ENCODE peak calls at places on chromosomes 11 and 22, in six cellular contexts. W is DND-41; P is PC-3; H is naive thymus-derived CD4-positive, alpha-beta T cell; B is aorta; F is CD8-positive, alpha-beta memory T cell. J is an unnamed sample.
A peak's percentile ranks its signal among the peaks of the same experiment; 100 is the strongest.

GRCh38 chr11:70299636-70300035 is 29.1 kb downstream of the PPFIA1 start:
- DNase-seq in W (no peak), F (no peak), H (no peak), B (no peak), P (no peak), J (no peak)

GRCh38 chr22:25437414-25438160 is 126.9 kb upstream of the GRK3 start:
- DNase-seq in W (no peak), H (no peak), P (no peak), B (no peak), F (no peak), J (no peak)

GRCh38 chr11:34558673-34559072 is 45.1 kb upstream of the ELF5 start:
- DNase-seq in H (no peak), W (no peak), B (no peak), F (no peak), P (no peak), J (no peak)

GRCh38 chr22:22731374-22731676 is 86.9 kb downstream of the GGTLC2 start:
- DNase-seq in H (no peak), F (no peak), B (no peak), P (no peak), W (no peak), J (no peak)

GRCh38 chr22:30398685-30399680 is 2.2 kb downstream of the SEC14L2 start:
- DNase-seq in H (no peak), P (no peak), B (no peak), F (no peak), W (peak; percentile 85), J (no peak)

GRCh38 chr11:134655189-134655937 is 243.3 kb upstream of the B3GAT1 start:
- DNase-seq in H (no peak), B (no peak), P (no peak), W (peak; percentile 78), F (no peak), J (no peak)

GRCh38 chr11:83191986-83192385 is 1.5 kb upstream of the ANKRD42 start:
- DNase-seq in F (no peak), P (no peak), W (no peak), B (no peak), H (no peak), J (no peak)

GRCh38 chr11:37689951-37690350 is 1091.9 kb upstream of the RAG2 start:
- DNase-seq in F (no peak), B (no peak), P (no peak), H (no peak), W (no peak), J (no peak)

GRCh38 chr22:41517172-41518047 is 26.9 kb downstream of the POLR3H start:
- DNase-seq in W (peak; percentile 39), F (peak; percentile 60), B (peak; percentile 89), H (no peak), P (peak; percentile 70), J (no peak)

GRCh38 chr11:60780065-60780464 is 5.1 kb upstream of the MS4A10 start:
- DNase-seq in F (no peak), P (no peak), H (no peak), W (no peak), B (no peak), J (no peak)

GRCh38 chr11:47204633-47204989 is 10.2 kb upstream of the DDB2 start:
- DNase-seq in F (no peak), P (peak; percentile 85), W (no peak), H (no peak), B (no peak), J (no peak)

GRCh38 chr22:45224988-45225731 is 15.5 kb downstream of the KIAA0930 start:
- DNase-seq in H (no peak), W (no peak), P (no peak), B (peak; percentile 69), F (no peak), J (no peak)

GRCh38 chr11:3710485-3711259 is 39.5 kb upstream of the CHRNA10 start:
- DNase-seq in P (no peak), W (no peak), B (no peak), F (no peak), H (no peak), J (no peak)

GRCh38 chr11:110720646-110721283 is 8.5 kb upstream of the ARHGAP20 start:
- DNase-seq in B (no peak), H (no peak), W (no peak), P (no peak), F (no peak), J (no peak)

GRCh38 chr11:10670099-10670498 is 23.5 kb downstream of the IRAG1 start:
- DNase-seq in B (no peak), P (no peak), F (no peak), W (no peak), H (no peak), J (no peak)

GRCh38 chr22:16866167-16866566 is 41.0 kb upstream of the XKR3 start:
- DNase-seq in W (no peak), P (no peak), H (no peak), F (no peak), B (no peak), J (no peak)

GRCh38 chr22:23764931-23765881 is 2.4 kb downstream of the C22orf15 start:
- DNase-seq in F (no peak), H (no peak), B (no peak), W (no peak), P (no peak), J (peak; percentile 47)

GRCh38 chr11:101299210-101299609 is 169.6 kb upstream of the PGR start:
- DNase-seq in H (no peak), W (no peak), B (no peak), P (no peak), F (no peak), J (no peak)

GRCh38 chr11:48107188-48107704 is 109.4 kb upstream of the OR4B1 start:
- DNase-seq in F (no peak), B (no peak), P (peak; percentile 66), H (no peak), W (no peak), J (peak; percentile 83)

GRCh38 chr11:10323793-10324170 is 18.9 kb downstream of the ADM start:
- DNase-seq in F (no peak), H (no peak), W (no peak), B (no peak), P (peak; percentile 56), J (no peak)

GRCh38 chr11:7551571-7551970 is 37.8 kb downstream of the PPFIBP2 start:
- DNase-seq in P (no peak), H (no peak), B (no peak), W (no peak), F (no peak), J (no peak)

GRCh38 chr22:29195118-29195963 is 10.4 kb upstream of the EMID1 start:
- DNase-seq in F (no peak), P (no peak), H (no peak), B (no peak), W (peak; percentile 28), J (no peak)
- H3K27ac ChIP-seq in F (peak overlapping the region; percentile 47), P (no peak overlapping the region), H (no peak overlapping the region), B (no peak overlapping the region), W (peak overlapping the region; percentile 8), J (no peak overlapping the region)

GRCh38 chr22:35628732-35629131 is 11.6 kb upstream of the MB start:
- DNase-seq in W (no peak), B (peak; percentile 25), F (no peak), H (no peak), P (no peak), J (peak; percentile 40)

GRCh38 chr22:35630891-35631290 is 13.8 kb upstream of the MB start:
- DNase-seq in H (no peak), B (peak; percentile 51), W (no peak), F (no peak), P (no peak), J (peak; percentile 25)

GRCh38 chr22:35631597-35631996 is 14.5 kb upstream of the MB start:
- DNase-seq in F (no peak), B (no peak), P (peak; percentile 34), W (peak; percentile 27), H (no peak), J (peak; percentile 86)

GRCh38 chr22:35630387-35630793 is 13.3 kb upstream of the MB start:
- DNase-seq in F (no peak), W (no peak), H (no peak), B (peak; percentile 70), P (peak; percentile 68), J (peak; percentile 41)

DNA sequence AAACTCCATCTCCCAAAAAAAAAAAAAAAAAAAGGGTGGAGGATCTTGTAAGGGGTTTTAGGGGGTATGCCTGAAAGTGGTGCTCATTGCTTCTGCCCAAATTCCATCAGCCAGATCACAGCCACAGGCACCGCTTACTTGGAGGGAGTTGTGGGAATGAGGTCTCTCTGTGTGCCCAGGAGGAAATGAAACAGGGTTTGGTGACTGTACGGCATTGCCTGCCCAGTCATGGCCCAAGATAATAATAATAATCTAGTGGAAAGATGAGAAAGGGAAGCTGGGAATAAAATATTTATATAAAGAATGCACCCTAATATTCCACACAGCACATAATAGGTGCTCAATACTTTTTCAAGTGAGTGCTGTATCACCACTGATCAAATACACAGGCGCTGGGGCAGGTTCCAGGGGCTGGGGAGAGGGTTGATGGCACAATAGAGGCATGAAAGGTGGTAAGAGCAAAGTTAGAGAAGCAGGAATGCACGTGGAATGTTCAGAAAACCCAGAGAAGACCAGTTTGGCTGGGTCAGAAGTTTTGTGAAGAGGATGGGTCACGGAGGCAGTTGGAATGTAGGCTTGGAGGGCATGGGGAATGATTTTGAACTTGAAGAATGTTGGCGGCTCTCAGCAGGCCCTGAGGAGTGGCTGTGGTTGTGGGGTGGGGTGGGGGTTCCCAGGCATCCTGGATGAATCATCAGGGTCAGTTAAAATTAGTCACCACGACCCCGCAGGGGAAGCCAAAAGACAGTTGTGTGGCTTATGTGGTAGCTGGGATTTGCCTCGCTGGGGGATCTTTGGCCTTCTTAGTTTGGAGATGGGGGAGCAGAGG is 12.5 kb upstream of the MB start:
- DNase-seq in W (peak; percentile 16), P (peak; percentile 97), H (no peak), F (peak; percentile 55), B (peak; percentile 92), J (peak; percentile 31)
- H3K4me3 ChIP-seq in W (no peak overlapping the region), P (peak overlapping the region; percentile 18), H (no peak overlapping the region), F (no peak overlapping the region), B (no peak overlapping the region), J (no peak overlapping the region)

DNA sequence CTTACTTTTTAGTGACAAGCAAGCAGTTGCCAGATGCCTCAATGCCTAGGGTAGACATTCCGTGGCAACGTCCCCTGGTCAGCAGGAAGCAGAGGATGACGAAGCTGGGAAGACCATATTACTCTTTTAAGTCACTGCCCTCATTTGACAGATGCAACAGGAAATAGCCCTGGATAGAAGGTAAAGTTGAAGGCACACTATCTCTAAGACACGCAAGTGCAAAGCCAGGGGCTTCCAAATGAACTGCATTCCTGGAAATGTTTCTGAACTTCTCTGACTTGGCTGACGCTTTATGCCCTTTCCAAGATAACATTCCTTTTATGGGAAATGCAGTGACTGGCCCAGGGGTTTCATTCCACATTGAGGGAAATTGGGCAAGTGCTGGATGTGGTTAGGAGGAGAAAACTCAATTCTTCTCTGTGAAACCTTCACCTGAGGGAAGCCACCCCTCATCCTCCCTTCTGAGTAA is 14.7 kb downstream of the PCSK7 start:
- DNase-seq in P (no peak), W (no peak), B (peak; percentile 69), F (no peak), H (no peak), J (no peak)
- H3K27ac ChIP-seq in P (no peak overlapping the region), W (no peak overlapping the region), B (peak overlapping the region; percentile 51), F (no peak overlapping the region), H (no peak overlapping the region), J (no peak overlapping the region)

DNA sequence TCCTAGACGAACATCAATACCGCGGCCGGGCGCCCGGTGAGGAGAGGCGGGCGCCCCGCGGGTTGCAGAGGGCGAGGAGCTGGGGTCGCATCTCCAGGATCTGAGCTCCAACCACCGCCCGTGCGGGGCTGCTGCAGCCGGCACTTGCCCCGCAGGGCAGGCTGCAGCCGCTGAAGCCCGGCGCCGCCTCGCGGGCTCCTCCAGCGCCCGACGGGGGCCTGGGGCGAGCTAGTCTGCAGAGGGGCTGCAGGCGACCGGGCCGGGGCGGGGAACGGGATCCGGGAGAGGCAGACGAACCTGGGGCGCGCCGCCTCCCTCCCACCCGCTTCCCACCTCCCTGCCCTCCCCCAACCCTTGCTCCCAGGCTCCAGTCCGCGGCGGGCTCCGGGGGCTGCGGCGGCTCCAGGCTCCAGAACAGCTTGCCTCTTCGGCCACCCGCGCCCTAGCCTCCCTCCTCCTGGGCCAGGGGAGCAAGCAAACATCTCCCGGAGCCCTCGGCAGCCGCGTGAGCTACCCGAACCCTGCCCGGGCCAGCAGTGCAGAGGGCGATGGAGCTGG is 858 bp downstream of the TENM4 start:
- DNase-seq in P (no peak), B (peak; percentile 83), W (no peak), H (no peak), F (no peak), J (no peak)
- H3K4me3 ChIP-seq in P (peak overlapping the region; percentile 57), B (peak overlapping the region; percentile 34), W (no peak overlapping the region), H (no peak overlapping the region), F (no peak overlapping the region), J (peak overlapping the region; percentile 67)

J was measured in Karpas-422.